ENCODE peak calls at places on chromosomes 12 and 14, in nine cellular contexts. J is esophagus squamous epithelium; U is hepatocyte; N is heart left ventricle; R is NT2/D1; G is psoas muscle; C is CD4-positive, CD25-positive, alpha-beta regulatory T cell; A is neural progenitor cell; K is tibial nerve. E is an unnamed sample.

GRCh38 chr12:33322519-33322918 is 117.1 kb downstream of the SYT10 start:
- DNase-seq in J (no peak), U (no peak), N (no peak), R (no peak), G (no peak), C (no peak), A (peak; percentile 5), K (no peak), E (no peak)

GRCh38 chr14:46571970-46572369 is 79.6 kb downstream of the RPL10L start:
- DNase-seq in J (no peak), U (no peak), N (no peak), R (no peak), G (no peak), C (no peak), A (no peak), K (no peak), E (no peak)

GRCh38 chr12:126582231-126582630 is 1517.0 kb downstream of the AACS start:
- DNase-seq in J (no peak), U (peak; percentile 61), N (no peak), R (peak; percentile 5), G (no peak), C (no peak), A (no peak), K (no peak), E (peak; percentile 29)

GRCh38 chr12:67592228-67593011 is 56.1 kb upstream of the DYRK2 start:
- DNase-seq in J (no peak), U (peak; percentile 30), N (no peak), R (no peak), G (no peak), C (peak; percentile 76), A (no peak), K (no peak), E (no peak)

GRCh38 chr14:97065305-97066067 is 268.3 kb downstream of the VRK1 start:
- DNase-seq in J (no peak), U (no peak), N (no peak), R (no peak), G (no peak), C (no peak), A (no peak), K (no peak), E (no peak)

GRCh38 chr12:75438052-75438754 is 42.4 kb upstream of the GLIPR1 start:
- DNase-seq in J (no peak), U (no peak), N (no peak), R (peak; percentile 30), G (no peak), C (peak; percentile 47), A (no peak), K (no peak), E (peak; percentile 16)

GRCh38 chr12:109377139-109377685 is 29.5 kb downstream of the MYO1H start:
- DNase-seq in J (no peak), U (no peak), N (no peak), R (peak; percentile 42), G (no peak), C (no peak), A (peak; percentile 28), K (no peak), E (peak; percentile 52)

GRCh38 chr14:75234173-75234855 is 44.3 kb upstream of the FOS start:
- DNase-seq in J (no peak), U (peak; percentile 83), N (peak; percentile 51), R (no peak), G (no peak), C (no peak), A (no peak), K (no peak), E (no peak)

GRCh38 chr12:110741795-110742717 is 635 bp downstream of the PPP1CC start:
- DNase-seq in J (no peak), U (peak; percentile 64), N (no peak), R (no peak), G (peak; percentile 71), C (peak; percentile 57), A (peak; percentile 79), K (no peak), E (peak; percentile 51)

GRCh38 chr14:95979339-95980042 is 59.7 kb upstream of the C14orf132 start:
- DNase-seq in J (no peak), U (no peak), N (no peak), R (peak; percentile 75), G (no peak), C (no peak), A (peak; percentile 65), K (no peak), E (peak; percentile 87)

DNA sequence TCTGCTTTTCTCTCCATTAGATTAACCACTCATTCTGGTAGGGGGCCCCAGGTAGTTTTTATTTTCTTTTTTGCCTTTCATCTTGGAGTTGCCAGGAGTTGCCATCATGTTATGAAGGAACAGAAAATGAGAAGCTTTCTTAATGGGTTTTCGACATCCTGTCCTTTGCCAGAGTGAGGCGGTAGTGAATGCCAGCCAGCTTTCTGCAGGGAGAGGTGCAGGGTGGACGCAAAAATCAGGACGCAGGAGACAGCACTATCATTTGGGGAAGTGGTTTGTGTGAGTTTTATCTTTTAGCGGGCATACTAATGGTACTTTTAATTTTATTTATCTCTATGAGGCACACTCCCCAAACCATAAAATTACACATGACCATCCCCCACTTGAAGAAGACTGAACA is 1.7 kb downstream of the RASSF8 start:
- DNase-seq in J (no peak), U (peak; percentile 48), N (peak; percentile 29), R (no peak), G (no peak), C (no peak), A (peak; percentile 44), K (no peak), E (peak; percentile 65)
- H3K4me3 ChIP-seq in J (peak overlapping the region; percentile 55), U (peak overlapping the region; percentile 93), N (peak overlapping the region; percentile 93), R (peak overlapping the region; percentile 89), G (peak overlapping the region; percentile 74), C (no peak overlapping the region), A (peak overlapping the region; percentile 99), K (peak overlapping the region; percentile 92), E (peak overlapping the region; percentile 82)

GRCh38 chr12:132503611-132504204 is 13.8 kb downstream of the FBRSL1 start:
- DNase-seq in J (no peak), U (no peak), N (no peak), R (no peak), G (no peak), C (no peak), A (no peak), K (no peak), E (no peak)
- H3K4me1 ChIP-seq in J (peaks cover 91% of the 10 kb centered on the region), U (peaks cover 35% of the 10 kb centered on the region), N (peaks cover 87% of the 10 kb centered on the region), R (peaks cover 74% of the 10 kb centered on the region), G (peaks cover 84% of the 10 kb centered on the region), C (peaks cover 74% of the 10 kb centered on the region), A (peaks cover 23% of the 10 kb centered on the region), K (peaks cover 89% of the 10 kb centered on the region), E (peaks cover 13% of the 10 kb centered on the region)

DNA sequence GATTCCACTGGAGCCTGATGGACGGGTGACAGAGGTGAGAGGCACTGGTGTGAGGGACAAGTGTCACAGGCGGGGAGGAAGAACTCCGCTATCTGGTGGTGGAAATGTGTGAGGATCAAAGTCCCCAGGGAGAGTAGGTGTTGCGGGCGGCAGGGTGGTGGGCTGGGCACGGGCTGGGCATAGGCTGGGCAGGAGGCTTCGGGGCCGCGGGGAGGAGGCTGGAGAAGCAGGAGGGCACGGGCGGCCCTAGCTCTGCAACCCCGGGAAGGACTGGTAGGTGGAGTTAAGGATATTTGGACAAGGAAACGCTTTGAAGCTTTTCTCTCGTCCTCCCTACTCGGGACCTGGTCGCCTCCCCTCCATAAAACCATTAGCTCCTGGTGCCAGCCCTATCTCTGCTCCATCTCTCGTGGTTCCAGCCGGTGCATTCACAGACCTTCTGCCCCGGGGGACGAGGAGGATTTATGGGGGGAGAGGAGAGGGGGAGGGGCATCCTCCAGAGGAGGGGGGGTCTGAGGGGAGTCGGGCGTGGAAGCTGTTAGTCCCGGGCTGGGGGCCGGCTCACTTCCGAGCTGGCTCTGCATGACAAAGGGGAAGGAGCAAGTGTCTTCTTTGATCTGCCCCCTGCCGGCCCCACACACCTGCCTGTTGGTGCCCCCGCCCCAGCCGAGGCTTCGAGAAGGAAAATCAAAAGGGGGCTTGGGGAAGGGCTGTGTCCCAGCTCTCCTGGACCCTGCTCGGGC is 478 bp downstream of the WNT5B start:
- DNase-seq in J (no peak), U (peak; percentile 38), N (no peak), R (no peak), G (no peak), C (no peak), A (peak; percentile 61), K (no peak), E (peak; percentile 84)
- H3K4me3 ChIP-seq in J (peak overlapping the region; percentile 34), U (peak overlapping the region; percentile 70), N (peak overlapping the region; percentile 46), R (peak overlapping the region; percentile 46), G (peak overlapping the region; percentile 61), C (no peak overlapping the region), A (peak overlapping the region; percentile 63), K (peak overlapping the region; percentile 75), E (no peak overlapping the region)

GRCh38 chr12:2401040-2401439 is 348.3 kb downstream of the CACNA1C start:
- DNase-seq in J (no peak), U (no peak), N (no peak), R (no peak), G (peak; percentile 10), C (no peak), A (no peak), K (no peak), E (no peak)
- H3K4me1 ChIP-seq in J (peaks cover 21% of the 10 kb centered on the region), U (peaks cover 8% of the 10 kb centered on the region), N (peaks cover 40% of the 10 kb centered on the region), R (peaks cover 16% of the 10 kb centered on the region), G (no peaks in the 10 kb centered on the region), C (no peaks in the 10 kb centered on the region), A (no peaks in the 10 kb centered on the region), K (peaks cover 22% of the 10 kb centered on the region), E (no peaks in the 10 kb centered on the region)

GRCh38 chr14:77741438-77741837 is 19.5 kb downstream of the SNW1 start:
- DNase-seq in J (no peak), U (no peak), N (no peak), R (no peak), G (no peak), C (no peak), A (no peak), K (no peak), E (no peak)

GRCh38 chr14:77738559-77739250 is 22.3 kb downstream of the SNW1 start:
- DNase-seq in J (no peak), U (no peak), N (peak; percentile 24), R (no peak), G (no peak), C (peak; percentile 39), A (no peak), K (no peak), E (no peak)
- H3K4me3 ChIP-seq in J (no peak overlapping the region), U (no peak overlapping the region), N (no peak overlapping the region), R (no peak overlapping the region), G (peak overlapping the region; percentile 4), C (peak overlapping the region; percentile 28), A (no peak overlapping the region), K (no peak overlapping the region), E (no peak overlapping the region)

GRCh38 chr12:58919271-58920101 is 818 bp downstream of the LRIG3 start:
- DNase-seq in J (no peak), U (peak; percentile 45), N (no peak), R (peak; percentile 15), G (no peak), C (no peak), A (peak; percentile 60), K (peak; percentile 23), E (peak; percentile 57)
- H3K4me1 ChIP-seq in J (peaks cover 55% of the 10 kb centered on the region), U (peaks cover 25% of the 10 kb centered on the region), N (peaks cover 47% of the 10 kb centered on the region), R (no peaks in the 10 kb centered on the region), G (peaks cover 26% of the 10 kb centered on the region), C (peaks cover 5% of the 10 kb centered on the region), A (peaks cover 40% of the 10 kb centered on the region), K (peaks cover 32% of the 10 kb centered on the region), E (peaks cover 12% of the 10 kb centered on the region)

E was measured in mesendoderm.